ENCODE peak calls at places on chromosomes 1 and 21, in six cellular contexts. M is coronary artery, A is astrocyte, B is bronchial epithelial cell, Y is heart left ventricle, H is esophagus squamous epithelium. K is an unnamed sample.

GRCh38 chr1:152497273-152497672 is 13.3 kb upstream of the LCE5A start:
- DNase-seq in B (peak), H (no peak), A (no peak), M (no peak), Y (no peak), K (no peak)

GRCh38 chr1:181159451-181160151 is 71.1 kb downstream of the IER5 start:
- DNase-seq in A (peak), Y (no peak), H (no peak), B (peak), M (no peak), K (no peak)

GRCh38 chr1:44019398-44020044 is 11.7 kb downstream of the SLC6A9 start:
- DNase-seq in Y (no peak), M (no peak), A (no peak), H (no peak), B (no peak), K (no peak)

GRCh38 chr1:245800901-245801605 is 646.3 kb downstream of the KIF26B start:
- DNase-seq in B (no peak), M (no peak), Y (no peak), H (no peak), A (peak), K (no peak)

GRCh38 chr1:27233677-27234053 is 767 bp upstream of the WDTC1 start:
- DNase-seq in H (no peak), A (no peak), Y (no peak), B (no peak), M (no peak), K (no peak)

GRCh38 chr1:53899206-53899628 is 5.2 kb downstream of the DIO1 start:
- DNase-seq in B (no peak), A (peak), M (no peak), Y (no peak), H (no peak), K (no peak)

GRCh38 chr1:206040328-206040727 is 12.6 kb upstream of the RHEX start:
- DNase-seq in B (no peak), Y (no peak), M (no peak), H (no peak), A (no peak), K (no peak)

GRCh38 chr1:208006258-208006920 is 95.5 kb upstream of the CD34 start:
- DNase-seq in Y (no peak), M (no peak), B (no peak), A (peak), H (no peak), K (no peak)

GRCh38 chr1:181503130-181503810 is 20.0 kb downstream of the CACNA1E start:
- DNase-seq in H (no peak), M (no peak), Y (no peak), A (peak), B (peak), K (no peak)

DNA sequence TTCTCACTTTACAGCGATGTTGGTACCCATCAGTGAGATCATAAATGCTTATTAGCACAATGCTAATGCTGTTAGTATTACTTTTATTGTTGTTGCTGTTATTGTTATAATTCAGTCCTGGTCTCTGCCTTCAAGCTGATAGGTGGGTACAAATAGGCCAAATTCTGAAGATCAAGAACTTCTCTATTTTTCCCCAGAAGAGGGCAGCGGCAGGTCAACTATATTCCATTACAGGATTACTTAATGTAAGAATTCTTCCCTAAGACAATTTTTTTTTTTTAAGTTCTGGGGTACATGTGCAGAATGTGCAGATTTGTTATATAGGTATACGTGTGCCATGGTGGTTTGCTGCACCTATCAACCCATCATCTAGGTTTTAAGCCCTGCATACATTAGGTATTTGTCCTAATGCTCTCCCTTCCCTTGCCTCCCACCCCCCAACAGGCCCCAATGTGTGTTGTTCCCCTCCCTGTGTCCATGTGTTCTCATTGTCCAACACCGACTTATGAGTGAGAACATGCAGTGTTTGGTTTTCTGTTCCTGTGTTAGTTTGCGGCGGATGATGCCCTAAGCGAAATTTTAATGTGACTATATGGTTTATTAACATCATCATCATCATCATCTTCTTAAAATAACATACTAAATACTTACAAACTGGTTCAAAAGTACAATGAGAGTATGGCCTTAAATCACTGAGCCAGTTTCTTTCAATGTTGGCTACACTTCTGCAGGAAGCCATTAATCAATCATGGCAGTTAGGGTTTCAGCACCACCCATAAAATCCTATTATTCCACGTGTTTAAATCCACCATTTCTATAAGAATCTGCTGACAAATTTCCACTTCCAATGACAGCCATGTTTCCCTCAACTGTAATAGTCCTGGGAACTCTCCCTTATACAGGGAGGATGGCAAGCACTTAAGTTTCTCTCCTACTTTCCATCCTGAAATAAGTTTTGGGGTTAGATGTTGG is 19.2 kb downstream of the SLC19A2 start:
- DNase-seq in Y (no peak), B (peak), H (no peak), A (peak), M (no peak), K (no peak)
- TF ChIP-seq CTCF in Y (peak), B (peak), H (peak), A (peak), M (peak), K (peak)

GRCh38 chr1:213989071-213989739 is 1.4 kb downstream of the PROX1 start:
- DNase-seq in Y (no peak), H (no peak), B (no peak), A (no peak), M (no peak), K (no peak)
- H3K4me3 ChIP-seq in Y (peak), H (peak), B (peak), A (peak), M (peak), K (peak)

GRCh38 chr1:223179280-223179679 is 36.2 kb upstream of the TLR5 start:
- DNase-seq in B (no peak), Y (no peak), H (no peak), M (no peak), A (no peak), K (no peak)

GRCh38 chr1:223188618-223189356 is 45.7 kb upstream of the TLR5 start:
- DNase-seq in Y (no peak), A (no peak), H (no peak), B (no peak), M (no peak), K (no peak)

GRCh38 chr1:223180803-223181321 is 37.8 kb upstream of the TLR5 start:
- DNase-seq in H (no peak), M (no peak), A (peak), B (peak), Y (no peak), K (no peak)

GRCh38 chr1:223186800-223187199 is 43.8 kb upstream of the TLR5 start:
- DNase-seq in H (no peak), A (no peak), B (no peak), Y (no peak), M (no peak), K (no peak)

GRCh38 chr1:223183268-223183862 is 40.3 kb upstream of the TLR5 start:
- DNase-seq in M (no peak), A (no peak), B (peak), H (no peak), Y (no peak), K (no peak)
- TF ChIP-seq CTCF in M (no peak), A (no peak), B (no peak), H (no peak), Y (no peak), K (no peak)

GRCh38 chr1:8814870-8815269 is 2.6 kb downstream of the RERE start:
- DNase-seq in B (peak), M (no peak), Y (no peak), A (no peak), H (no peak), K (no peak)

GRCh38 chr1:8813016-8813763 is 4.2 kb downstream of the RERE start:
- DNase-seq in Y (no peak), H (no peak), A (peak), B (peak), M (no peak), K (no peak)

GRCh38 chr1:8816306-8816705 is 1.1 kb downstream of the RERE start:
- DNase-seq in M (no peak), H (no peak), Y (no peak), B (peak), A (peak), K (no peak)

GRCh38 chr1:8815582-8816285 is 1.7 kb downstream of the RERE start:
- DNase-seq in H (no peak), A (peak), B (no peak), Y (no peak), M (no peak), K (no peak)

DNA sequence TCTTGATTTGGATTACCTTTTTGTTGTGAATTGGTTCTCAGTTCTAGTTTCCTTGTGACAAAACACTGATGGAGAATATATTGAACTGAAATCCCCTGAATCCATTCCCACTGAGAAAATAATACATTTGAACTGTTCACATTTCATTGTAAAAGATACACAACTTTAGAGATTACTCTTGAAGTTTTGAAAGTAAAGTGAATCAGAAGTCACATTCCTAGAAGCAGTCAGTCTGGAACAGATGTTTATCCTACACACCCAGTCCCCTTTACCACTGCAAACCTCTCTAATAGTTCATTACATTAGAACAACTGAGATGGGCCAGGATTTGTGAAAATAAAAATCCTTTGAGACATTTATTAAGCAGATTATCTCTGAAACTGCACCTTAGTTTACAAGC is 3.4 kb downstream of the RERE start:
- DNase-seq in B (no peak), H (no peak), Y (no peak), M (no peak), A (no peak), K (no peak)
- H3K4me3 ChIP-seq in B (no peak), H (no peak), Y (no peak), M (no peak), A (no peak), K (no peak)

GRCh38 chr21:42565886-42566523 is 52.4 kb downstream of the SLC37A1 start:
- DNase-seq in B (no peak), M (peak), A (no peak), Y (peak), H (no peak), K (peak)
- TF ChIP-seq CTCF in B (no peak), M (no peak), A (no peak), Y (no peak), H (no peak), K (no peak)

K was measured in upper lobe of right lung.